ENCODE peak calls at places on chromosome 7, in five cellular contexts. Z, Q, X, F and S are unnamed samples.

GRCh38 chr7:127845497-127846214 is 185.6 kb downstream of the LRRC4 start:
- DNase-seq in Z (no peak), Q (no peak), X (no peak), F (no peak), S (peak; percentile 27)

GRCh38 chr7:25803117-25803887 is 348.7 kb upstream of the NFE2L3 start:
- DNase-seq in Z (no peak), Q (no peak), X (no peak), F (no peak), S (peak; percentile 33)

GRCh38 chr7:12322287-12322902 is 81.3 kb downstream of the VWDE start:
- DNase-seq in Z (no peak), Q (no peak), X (no peak), F (no peak), S (peak; percentile 70)

GRCh38 chr7:148670374-148670773 is 28.3 kb upstream of the CUL1 start:
- DNase-seq in Z (no peak), Q (no peak), X (no peak), F (no peak), S (no peak)

GRCh38 chr7:108114117-108114841 is 15.9 kb downstream of the LAMB4 start:
- DNase-seq in Z (peak; percentile 25), Q (peak; percentile 34), X (no peak), F (no peak), S (peak; percentile 86)

GRCh38 chr7:4612939-4613841 is 68.9 kb upstream of the FOXK1 start:
- DNase-seq in Z (peak; percentile 43), Q (no peak), X (peak; percentile 79), F (no peak), S (no peak)

GRCh38 chr7:141533149-141533949 is 17.9 kb upstream of the AGK start:
- DNase-seq in Z (peak; percentile 83), Q (peak; percentile 88), X (peak; percentile 31), F (peak; percentile 50), S (peak; percentile 89)

GRCh38 chr7:137844690-137845425 is 1.9 kb downstream of the DGKI start:
- DNase-seq in Z (no peak), Q (no peak), X (no peak), F (peak; percentile 38), S (no peak)

GRCh38 chr7:144780071-144780608 is 55.7 kb downstream of the TPK1 start:
- DNase-seq in Z (no peak), Q (no peak), X (no peak), F (no peak), S (no peak)

GRCh38 chr7:158587425-158588084 is at the start of gene PTPRN2:
- DNase-seq in Z (peak; percentile 68), Q (peak; percentile 79), X (no peak), F (peak; percentile 86), S (peak; percentile 91)

GRCh38 chr7:121525155-121525819 is 129.2 kb upstream of the FAM3C start:
- DNase-seq in Z (no peak), Q (no peak), X (no peak), F (no peak), S (no peak)

GRCh38 chr7:136234040-136234439 is 256.9 kb upstream of the MTPN start:
- DNase-seq in Z (no peak), Q (no peak), X (no peak), F (no peak), S (no peak)

GRCh38 chr7:154744226-154744860 is 258.6 kb downstream of the PAXIP1 start:
- DNase-seq in Z (peak; percentile 64), Q (peak; percentile 49), X (no peak), F (peak; percentile 63), S (peak; percentile 65)

GRCh38 chr7:7989133-7989984 is 20.8 kb downstream of the GLCCI1 start:
- DNase-seq in Z (no peak), Q (no peak), X (no peak), F (no peak), S (no peak)

GRCh38 chr7:130654850-130655249 is 13.7 kb downstream of the COPG2 start:
- DNase-seq in Z (no peak), Q (no peak), X (no peak), F (no peak), S (no peak)

GRCh38 chr7:134527979-134528371 is 608 bp downstream of the AKR1B10 start:
- DNase-seq in Z (peak; percentile 15), Q (no peak), X (no peak), F (no peak), S (no peak)

GRCh38 chr7:43693687-43694398 is 35.5 kb downstream of the COA1 start:
- DNase-seq in Z (no peak), Q (no peak), X (no peak), F (no peak), S (no peak)

GRCh38 chr7:79308176-79308575 is 145.3 kb downstream of the MAGI2 start:
- DNase-seq in Z (no peak), Q (no peak), X (no peak), F (peak; percentile 60), S (peak; percentile 49)

GRCh38 chr7:43379197-43379596 is 203.7 kb upstream of the STK17A start:
- DNase-seq in Z (no peak), Q (no peak), X (no peak), F (no peak), S (no peak)

GRCh38 chr7:98303906-98304305 is 22.4 kb downstream of the BRI3 start:
- DNase-seq in Z (no peak), Q (no peak), X (no peak), F (no peak), S (no peak)

GRCh38 chr7:70037171-70037933 is 439.1 kb downstream of the AUTS2 start:
- DNase-seq in Z (peak; percentile 61), Q (no peak), X (no peak), F (no peak), S (no peak)